ENCODE peak calls at places on chromosomes 13 and 19, in nine cellular contexts. X is fibroblast of villous mesenchyme; O is psoas muscle; W is chondrocyte; J is mammary epithelial cell; M is CD8-positive, alpha-beta T cell; T is suprapubic skin; A is MM.1S; N is AG04450. G is an unnamed sample.
A peak's percentile ranks its signal among the peaks of the same experiment; 100 is the strongest.

GRCh38 chr19:19482785-19483625 is 32.3 kb downstream of the TSSK6 start:
- DNase-seq in W (no peak), J (no peak), T (no peak), X (no peak), A (no peak), M (no peak), N (no peak), O (no peak), G (no peak)

GRCh38 chr19:45973564-45974338 is at the start of gene NOVA2:
- DNase-seq in N (no peak), W (no peak), X (peak; percentile 26), A (no peak), J (peak; percentile 47), M (no peak), T (no peak), O (peak; percentile 73), G (no peak)

GRCh38 chr13:71460179-71460578 is 406.8 kb downstream of the DACH1 start:
- DNase-seq in J (peak; percentile 2), M (no peak), N (no peak), W (no peak), X (peak; percentile 55), O (no peak), T (no peak), A (no peak), G (no peak)

GRCh38 chr19:5220866-5221265 is 119.7 kb downstream of the PTPRS start:
- DNase-seq in A (no peak), T (no peak), N (no peak), J (no peak), M (no peak), X (no peak), W (no peak), O (no peak), G (no peak)

GRCh38 chr13:61110804-61111203 is 304.8 kb downstream of the PCDH20 start:
- DNase-seq in A (no peak), X (no peak), N (no peak), O (no peak), M (no peak), W (no peak), J (no peak), T (no peak), G (no peak)

GRCh38 chr19:28577199-28577598 is 635.8 kb downstream of the UQCRFS1 start:
- DNase-seq in T (no peak), O (no peak), N (no peak), W (no peak), J (no peak), M (no peak), X (no peak), A (no peak), G (no peak)

GRCh38 chr19:49157445-49158224 is at the start of gene TRPM4:
- DNase-seq in N (no peak), T (peak; percentile 95), A (no peak), J (peak; percentile 82), M (no peak), X (peak; percentile 73), W (no peak), O (peak; percentile 92), G (no peak)

GRCh38 chr19:3809881-3810707 is 23.9 kb upstream of the MATK start:
- DNase-seq in M (no peak), N (no peak), W (no peak), J (no peak), T (no peak), A (no peak), X (no peak), O (no peak), G (no peak)

GRCh38 chr13:40381935-40382764 is 284.3 kb downstream of the FOXO1 start:
- DNase-seq in J (no peak), N (no peak), A (no peak), W (no peak), O (no peak), M (no peak), X (no peak), T (no peak), G (no peak)

GRCh38 chr13:109096101-109096500 is 466.7 kb downstream of the MYO16 start:
- DNase-seq in X (no peak), N (no peak), M (no peak), W (no peak), A (no peak), T (no peak), J (no peak), O (no peak), G (no peak)

GRCh38 chr13:100594731-100595130 is 6.1 kb upstream of the GGACT start:
- DNase-seq in M (no peak), T (no peak), J (no peak), A (no peak), X (no peak), W (no peak), O (no peak), N (no peak), G (no peak)

GRCh38 chr13:69324109-69324886 is 783.3 kb upstream of the ATXN8OS start:
- DNase-seq in M (no peak), N (no peak), W (no peak), O (no peak), X (no peak), J (no peak), T (no peak), A (no peak), G (no peak)

GRCh38 chr19:2534374-2535050 is 58.6 kb downstream of the GADD45B start:
- DNase-seq in N (no peak), A (no peak), M (no peak), O (no peak), W (no peak), J (no peak), T (no peak), X (peak; percentile 78), G (no peak)

GRCh38 chr13:48235100-48235813 is 2.3 kb downstream of the ITM2B start:
- DNase-seq in X (peak; percentile 46), A (no peak), W (no peak), J (peak; percentile 62), M (no peak), N (no peak), O (no peak), T (no peak), G (no peak)

GRCh38 chr19:48480476-48481190 is 11.5 kb downstream of the CYTH2 start:
- DNase-seq in X (peak; percentile 29), O (no peak), J (no peak), A (no peak), M (peak; percentile 59), T (no peak), W (no peak), N (no peak), G (no peak)

GRCh38 chr19:13588953-13589833 is 82.9 kb upstream of the CACNA1A start:
- DNase-seq in X (peak; percentile 49), O (peak; percentile 69), N (peak; percentile 24), T (peak; percentile 84), A (peak; percentile 38), M (peak; percentile 79), W (no peak), J (peak; percentile 40), G (no peak)

GRCh38 chr19:29971648-29972047 is 29.6 kb downstream of the URI1 start:
- DNase-seq in A (no peak), W (no peak), N (no peak), X (no peak), T (no peak), M (no peak), J (no peak), O (no peak), G (no peak)

GRCh38 chr13:98214707-98215106 is 37.6 kb upstream of the RNF113B start:
- DNase-seq in W (no peak), X (no peak), N (no peak), A (no peak), T (no peak), M (no peak), O (no peak), J (peak; percentile 44), G (no peak)

GRCh38 chr13:113413898-113414282 is 39.4 kb downstream of the ADPRHL1 start:
- DNase-seq in W (no peak), T (no peak), M (no peak), X (peak; percentile 7), N (no peak), J (no peak), A (no peak), O (peak; percentile 72), G (no peak)
- TF ChIP-seq CTCF in W (peak; percentile 16), T (no peak), M (no peak), X (no peak), N (no peak), J (no peak), A (no peak), O (no peak), G (no peak)

GRCh38 chr13:36173923-36174322 is 40.4 kb downstream of the SOHLH2 start:
- DNase-seq in O (no peak), J (no peak), M (no peak), A (no peak), T (no peak), N (no peak), W (no peak), X (no peak), G (no peak)
- TF ChIP-seq CTCF in O (no peak), J (no peak), M (no peak), A (no peak), T (no peak), N (no peak), W (no peak), X (no peak), G (no peak)

GRCh38 chr19:38564981-38565685 is 52.6 kb downstream of the MAP4K1 start:
- DNase-seq in O (no peak), M (peak; percentile 16), N (no peak), W (no peak), X (no peak), T (no peak), J (no peak), A (no peak), G (no peak)
- TF ChIP-seq CTCF in O (no peak), M (no peak), N (no peak), W (no peak), X (no peak), T (no peak), J (no peak), A (no peak), G (no peak)

DNA sequence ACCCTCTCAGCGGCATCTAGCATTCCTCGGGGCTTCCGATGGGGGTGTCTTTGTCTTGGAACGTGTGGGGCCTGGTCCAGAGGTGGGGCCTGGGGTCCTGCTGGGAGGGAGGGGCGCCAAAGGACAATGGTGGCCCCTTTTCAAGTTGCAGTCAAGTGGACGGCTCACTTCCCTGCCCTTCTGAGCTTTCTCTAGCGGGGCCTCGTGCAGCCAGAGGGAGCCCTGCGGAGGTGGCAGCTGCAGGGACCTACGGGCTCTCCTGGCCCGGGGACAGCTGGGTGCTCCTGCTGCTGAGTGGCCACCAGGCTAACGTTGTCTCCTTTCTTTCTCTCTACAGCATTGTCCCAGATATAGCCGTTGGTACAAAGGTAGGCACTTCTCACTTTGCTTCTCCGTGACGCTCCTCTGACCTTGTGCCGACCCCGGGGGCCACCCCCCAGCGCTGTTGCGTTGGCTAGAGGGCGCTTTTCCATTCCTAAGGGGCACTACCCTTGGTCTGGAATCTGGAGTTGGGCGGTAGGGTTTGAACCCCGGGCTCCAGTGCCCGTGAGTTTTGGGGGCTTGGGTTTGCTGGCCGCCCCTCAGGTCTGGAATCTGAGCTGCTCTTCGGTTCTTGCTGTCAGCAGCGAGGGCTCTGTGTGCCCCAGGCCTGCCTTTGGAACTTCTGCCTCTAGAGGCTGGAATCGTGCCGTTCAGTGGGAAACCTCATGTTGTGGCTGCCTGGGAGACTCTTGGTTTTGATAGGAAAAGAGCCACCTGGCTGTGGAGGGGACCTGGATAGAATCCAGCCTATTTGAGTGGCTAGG is 2.0 kb downstream of the PTBP1 start:
- DNase-seq in O (peak; percentile 23), W (no peak), N (no peak), X (peak; percentile 72), A (no peak), T (no peak), J (peak; percentile 46), M (peak; percentile 39), G (no peak)
- TF ChIP-seq CTCF in O (no peak), W (peak; percentile 71), N (peak; percentile 34), X (peak; percentile 46), A (peak; percentile 2), T (no peak), J (peak; percentile 25), M (no peak), G (peak; percentile 10)

GRCh38 chr13:91308299-91308698 is 39.2 kb upstream of the MIR17HG start:
- DNase-seq in W (no peak), A (no peak), J (no peak), T (no peak), M (no peak), O (no peak), X (no peak), N (no peak), G (no peak)
- TF ChIP-seq CTCF in W (peak; percentile 53), A (no peak), J (no peak), T (no peak), M (no peak), O (no peak), X (peak; percentile 10), N (peak; percentile 23), G (peak; percentile 9)